ENCODE peak calls at places on chromosomes 5 and 9, in four cellular contexts. Y is GM12892, K is sigmoid colon, Q is breast epithelium. U is an unnamed sample.

GRCh38 chr5:104942735-104943134 is 1380.1 kb upstream of the NUDT12 start:
- DNase-seq in Y (no peak), K (no peak), Q (no peak), U (no peak)

GRCh38 chr5:136032564-136032963 is 3.8 kb downstream of the TGFBI start:
- DNase-seq in Y (no peak), K (peak; percentile 66), Q (no peak), U (no peak)

GRCh38 chr9:26158631-26159150 is 480.4 kb upstream of the TUSC1 start:
- DNase-seq in Y (no peak), K (no peak), Q (no peak), U (no peak)

GRCh38 chr9:122808141-122808540 is 8.2 kb downstream of the OR1K1 start:
- DNase-seq in Y (no peak), K (no peak), Q (no peak), U (no peak)

GRCh38 chr9:106921341-106921899 is 58.5 kb downstream of the ZNF462 start:
- DNase-seq in Y (no peak), K (no peak), Q (no peak), U (no peak)

GRCh38 chr5:55634204-55634785 is 77.8 kb downstream of the SLC38A9 start:
- DNase-seq in Y (no peak), K (no peak), Q (no peak), U (no peak)

GRCh38 chr5:40041452-40041851 is 616.7 kb upstream of the DAB2 start:
- DNase-seq in Y (no peak), K (no peak), Q (no peak), U (no peak)

GRCh38 chr5:132663771-132664695 is 6.1 kb downstream of the IL13 start:
- DNase-seq in Y (peak; percentile 69), K (no peak), Q (no peak), U (no peak)

GRCh38 chr5:58346001-58346400 is 113.9 kb downstream of the PLK2 start:
- DNase-seq in Y (no peak), K (no peak), Q (no peak), U (no peak)

GRCh38 chr5:77631166-77631582 is 7.3 kb downstream of the OTP start:
- DNase-seq in Y (no peak), K (no peak), Q (no peak), U (no peak)

GRCh38 chr5:11197726-11198125 is 436.7 kb upstream of the DAP start:
- DNase-seq in Y (no peak), K (no peak), Q (no peak), U (no peak)

GRCh38 chr5:56088967-56089829 is 94.4 kb upstream of the IL6ST start:
- DNase-seq in Y (peak; percentile 37), K (no peak), Q (no peak), U (no peak)

GRCh38 chr9:120892748-120893584 is 16.0 kb upstream of the PHF19 start:
- DNase-seq in Y (peak; percentile 57), K (no peak), Q (no peak), U (no peak)

GRCh38 chr5:21802869-21803490 is 1050.2 kb downstream of the CDH12 start:
- DNase-seq in Y (no peak), K (no peak), Q (no peak), U (no peak)

GRCh38 chr9:116100711-116101111 is 52.9 kb upstream of the PAPPA start:
- DNase-seq in Y (no peak), K (no peak), Q (no peak), U (no peak)

GRCh38 chr9:113651896-113652295 is 188.4 kb downstream of the RGS3 start:
- DNase-seq in Y (no peak), K (peak; percentile 53), Q (peak; percentile 30), U (no peak)

GRCh38 chr5:138245717-138246116 is 28.7 kb downstream of the GFRA3 start:
- DNase-seq in Y (no peak), K (no peak), Q (no peak), U (no peak)

GRCh38 chr9:12426198-12426864 is 266.9 kb upstream of the TYRP1 start:
- DNase-seq in Y (no peak), K (no peak), Q (no peak), U (no peak)

GRCh38 chr9:98998441-98999151 is 54.9 kb downstream of the COL15A1 start:
- DNase-seq in Y (peak; percentile 47), K (peak; percentile 93), Q (peak; percentile 76), U (peak; percentile 88)

GRCh38 chr5:17224858-17225436 is 7.5 kb downstream of the BASP1 start:
- DNase-seq in Y (no peak), K (no peak), Q (no peak), U (no peak)

GRCh38 chr5:4924581-4924980 is 215.5 kb upstream of the ADAMTS16 start:
- DNase-seq in Y (no peak), K (no peak), Q (no peak), U (no peak)

GRCh38 chr5:4928409-4928808 is 211.7 kb upstream of the ADAMTS16 start:
- DNase-seq in Y (no peak), K (peak; percentile 77), Q (no peak), U (no peak)
- TF ChIP-seq POLR2AphosphoS5 in Y (no peak), K (peak; percentile 83), Q (no peak), U (no peak)

GRCh38 chr9:137221477-137222111 is 446 bp downstream of the RNF208 start:
- DNase-seq in Y (no peak), K (no peak), Q (no peak), U (no peak)

GRCh38 chr9:137220317-137221094 is 1.5 kb downstream of the RNF208 start:
- DNase-seq in Y (no peak), K (no peak), Q (no peak), U (no peak)

GRCh38 chr9:137221095-137221374 is 1.0 kb downstream of the RNF208 start:
- DNase-seq in Y (no peak), K (no peak), Q (no peak), U (no peak)

GRCh38 chr9:137223078-137224040 is 1.3 kb upstream of the RNF208 start:
- DNase-seq in Y (peak; percentile 99), K (peak; percentile 99), Q (peak; percentile 97), U (peak; percentile 99)

DNA sequence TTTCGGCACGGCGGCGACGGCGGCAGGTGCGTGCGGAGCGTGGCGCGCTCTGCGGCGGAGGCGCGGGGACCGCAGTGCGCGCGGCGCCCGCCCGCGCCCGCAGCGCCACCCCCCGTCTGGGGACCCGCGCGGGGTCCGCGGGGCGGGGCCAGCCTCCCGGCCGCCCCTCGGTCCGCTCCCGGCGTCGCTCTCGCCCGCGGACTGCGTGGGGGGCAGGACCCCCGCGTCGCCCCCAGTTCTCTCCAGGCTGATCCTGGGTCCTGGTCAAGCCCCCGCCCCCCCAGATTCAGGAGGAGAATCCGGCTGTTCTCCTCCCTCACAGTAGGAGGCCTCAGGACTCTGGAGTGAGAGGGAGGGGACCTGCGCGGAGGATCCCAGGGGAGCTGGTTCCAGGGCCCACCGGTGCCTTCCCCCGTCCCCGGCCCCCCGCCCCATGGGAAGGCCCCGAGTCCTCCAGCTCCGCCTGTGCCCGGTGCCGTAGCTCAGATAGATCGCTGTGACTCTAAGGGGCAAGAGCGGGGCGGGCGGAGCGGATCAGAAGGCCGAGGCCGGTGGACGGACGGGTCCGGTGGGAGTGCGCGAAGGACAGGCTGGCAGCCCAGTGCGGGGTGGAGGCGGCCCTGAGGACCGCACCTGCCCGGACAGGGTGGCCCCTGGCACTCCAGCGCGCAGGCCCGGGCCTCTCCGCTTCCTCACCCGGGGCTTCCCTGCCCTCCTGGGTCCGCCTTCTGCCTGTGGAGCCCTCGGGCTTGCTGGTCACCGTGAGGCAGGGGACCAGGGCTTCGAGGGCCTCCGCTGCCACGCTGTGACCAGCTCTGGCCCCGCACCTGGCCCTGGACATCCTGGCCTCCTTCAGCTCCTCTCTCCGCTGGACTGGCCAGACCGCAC is at the start of gene RNF208:
- DNase-seq in Y (no peak), K (no peak), Q (no peak), U (no peak)
- TF ChIP-seq POLR2AphosphoS5 in Y (no peak), K (no peak), Q (no peak), U (no peak)

GRCh38 chr5:1502046-1502736 is 21.6 kb downstream of the LPCAT1 start:
- DNase-seq in Y (no peak), K (no peak), Q (no peak), U (no peak)
- TF ChIP-seq POLR2AphosphoS5 in Y (no peak), K (no peak), Q (no peak), U (no peak)

GRCh38 chr9:125484632-125485282 is 222.3 kb downstream of the MAPKAP1 start:
- DNase-seq in Y (no peak), K (peak; percentile 86), Q (no peak), U (no peak)
- TF ChIP-seq POLR2AphosphoS5 in Y (no peak), K (peak; percentile 40), Q (no peak), U (peak; percentile 61)

GRCh38 chr5:1554410-1554967 is 30.7 kb upstream of the LPCAT1 start:
- DNase-seq in Y (no peak), K (no peak), Q (no peak), U (peak; percentile 82)

GRCh38 chr5:1553642-1554409 is 30.1 kb upstream of the LPCAT1 start:
- DNase-seq in Y (no peak), K (peak; percentile 58), Q (no peak), U (peak; percentile 76)

GRCh38 chr5:1551426-1551825 is 27.7 kb upstream of the LPCAT1 start:
- DNase-seq in Y (no peak), K (no peak), Q (no peak), U (no peak)

GRCh38 chr5:1551913-1552312 is 28.2 kb upstream of the LPCAT1 start:
- DNase-seq in Y (no peak), K (peak; percentile 37), Q (no peak), U (no peak)

DNA sequence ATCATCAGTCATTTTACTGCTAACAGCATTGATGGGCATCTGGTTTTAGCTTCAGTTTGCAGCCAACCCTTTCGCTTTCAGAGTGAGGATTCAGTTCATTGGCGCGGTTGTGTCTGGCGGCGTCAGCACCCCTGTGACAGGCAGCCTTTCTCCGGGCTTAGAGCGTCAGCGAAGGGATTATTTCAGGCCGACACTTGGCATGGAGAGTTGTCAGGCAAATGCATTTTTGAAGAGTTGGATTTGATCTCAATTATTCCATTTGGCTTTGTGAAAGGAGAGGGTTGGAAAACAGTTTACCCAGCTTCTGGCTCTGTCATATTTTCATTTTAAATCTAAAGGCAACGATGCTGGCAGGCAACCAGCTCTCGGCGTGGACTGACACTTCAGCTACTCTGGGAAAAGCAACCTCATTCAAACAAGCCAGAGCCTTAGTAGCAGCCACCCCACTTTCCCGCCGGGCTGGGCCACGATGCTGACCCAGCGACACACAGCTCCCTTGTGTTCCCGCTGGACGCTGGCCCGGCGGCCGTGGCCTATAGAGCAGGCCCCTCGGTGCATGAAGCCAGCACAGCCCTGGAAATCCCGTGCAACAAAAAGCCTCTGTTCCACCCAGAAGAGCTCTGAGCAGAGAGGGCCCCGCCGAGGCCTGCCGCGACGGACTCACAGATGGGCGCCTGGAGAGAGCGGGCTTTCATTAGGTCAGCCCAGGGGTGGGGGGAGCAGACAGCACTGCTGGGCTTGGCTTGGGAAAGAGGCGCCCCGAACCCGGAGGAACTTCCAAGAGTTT is 28.9 kb upstream of the LPCAT1 start:
- DNase-seq in Y (no peak), K (peak; percentile 85), Q (no peak), U (peak; percentile 79)
- TF ChIP-seq POLR2AphosphoS5 in Y (no peak), K (no peak), Q (no peak), U (no peak)

GRCh38 chr5:177093082-177093712 is 6.5 kb downstream of the FGFR4 start:
- DNase-seq in Y (no peak), K (no peak), Q (no peak), U (no peak)

GRCh38 chr5:177091232-177091631 is 4.5 kb downstream of the FGFR4 start:
- DNase-seq in Y (no peak), K (no peak), Q (no peak), U (no peak)

GRCh38 chr5:177090813-177091212 is 4.1 kb downstream of the FGFR4 start:
- DNase-seq in Y (no peak), K (no peak), Q (no peak), U (no peak)

GRCh38 chr5:177093803-177094202 is 7.1 kb downstream of the FGFR4 start:
- DNase-seq in Y (no peak), K (no peak), Q (no peak), U (no peak)

GRCh38 chr5:177092178-177093081 is 5.7 kb downstream of the FGFR4 start:
- DNase-seq in Y (no peak), K (no peak), Q (no peak), U (no peak)
- TF ChIP-seq POLR2AphosphoS5 in Y (no peak), K (no peak), Q (no peak), U (no peak)